ENCODE peak calls at places on chromosome 13, in seven cellular contexts. One of them, this sample, is unnamed.

GRCh38 chr13:37070145-37070695 is 10.7 kb upstream of the SUPT20H start:
- DNase-seq in body of pancreas: no peak
- DNase-seq in heart right ventricle: no peak
- DNase-seq in cardiac muscle cell: no peak
- DNase-seq in fibroblast of mammary gland: no peak
- DNase-seq in nephron progenitor cell: no peak
- DNase-seq in RWPE1: no peak
- DNase-seq in this sample: no peak

GRCh38 chr13:50159613-50160012 is 144.4 kb downstream of the KCNRG start:
- DNase-seq in body of pancreas: no peak
- DNase-seq in heart right ventricle: no peak
- DNase-seq in cardiac muscle cell: no peak
- DNase-seq in fibroblast of mammary gland: no peak
- DNase-seq in nephron progenitor cell: no peak
- DNase-seq in RWPE1: no peak
- DNase-seq in this sample: no peak

GRCh38 chr13:110187501-110188161 is 119.3 kb downstream of the COL4A1 start:
- DNase-seq in body of pancreas: peak; percentile 61
- DNase-seq in heart right ventricle: peak; percentile 73
- DNase-seq in cardiac muscle cell: peak; percentile 93
- DNase-seq in fibroblast of mammary gland: peak; percentile 87
- DNase-seq in nephron progenitor cell: no peak
- DNase-seq in RWPE1: peak; percentile 24
- DNase-seq in this sample: peak; percentile 3

GRCh38 chr13:89899302-89900103 is 1448.0 kb upstream of the MIR17HG start:
- DNase-seq in body of pancreas: no peak
- DNase-seq in heart right ventricle: no peak
- DNase-seq in cardiac muscle cell: no peak
- DNase-seq in fibroblast of mammary gland: no peak
- DNase-seq in nephron progenitor cell: no peak
- DNase-seq in RWPE1: no peak
- DNase-seq in this sample: no peak

GRCh38 chr13:101520672-101521071 is 68.2 kb downstream of the ITGBL1 start:
- DNase-seq in body of pancreas: no peak
- DNase-seq in heart right ventricle: no peak
- DNase-seq in cardiac muscle cell: no peak
- DNase-seq in fibroblast of mammary gland: peak; percentile 91
- DNase-seq in nephron progenitor cell: no peak
- DNase-seq in RWPE1: no peak
- DNase-seq in this sample: no peak

GRCh38 chr13:26679945-26680516 is 80.6 kb downstream of the GPR12 start:
- DNase-seq in body of pancreas: no peak
- DNase-seq in heart right ventricle: no peak
- DNase-seq in cardiac muscle cell: peak; percentile 76
- DNase-seq in fibroblast of mammary gland: peak; percentile 11
- DNase-seq in nephron progenitor cell: peak; percentile 64
- DNase-seq in RWPE1: no peak
- DNase-seq in this sample: no peak

GRCh38 chr13:74886496-74886895 is 595.5 kb downstream of the TBC1D4 start:
- DNase-seq in body of pancreas: no peak
- DNase-seq in heart right ventricle: no peak
- DNase-seq in cardiac muscle cell: no peak
- DNase-seq in fibroblast of mammary gland: peak; percentile 53
- DNase-seq in nephron progenitor cell: no peak
- DNase-seq in RWPE1: no peak
- DNase-seq in this sample: no peak

GRCh38 chr13:52599853-52600603 is 42.2 kb upstream of the HNRNPA1L2 start:
- DNase-seq in body of pancreas: peak; percentile 28
- DNase-seq in heart right ventricle: peak; percentile 17
- DNase-seq in cardiac muscle cell: peak; percentile 42
- DNase-seq in fibroblast of mammary gland: peak; percentile 21
- DNase-seq in nephron progenitor cell: peak; percentile 77
- DNase-seq in RWPE1: peak; percentile 29
- DNase-seq in this sample: no peak

GRCh38 chr13:37202264-37202663 is 96.8 kb upstream of the CSNK1A1L start:
- DNase-seq in body of pancreas: no peak
- DNase-seq in heart right ventricle: no peak
- DNase-seq in cardiac muscle cell: no peak
- DNase-seq in fibroblast of mammary gland: no peak
- DNase-seq in nephron progenitor cell: no peak
- DNase-seq in RWPE1: no peak
- DNase-seq in this sample: no peak

GRCh38 chr13:44800626-44801025 is 188.6 kb downstream of the NUFIP1 start:
- DNase-seq in body of pancreas: no peak
- DNase-seq in heart right ventricle: no peak
- DNase-seq in cardiac muscle cell: peak; percentile 94
- DNase-seq in fibroblast of mammary gland: no peak
- DNase-seq in nephron progenitor cell: no peak
- DNase-seq in RWPE1: no peak
- DNase-seq in this sample: no peak

GRCh38 chr13:21672811-21673591 is 2.1 kb downstream of the FGF9 start:
- DNase-seq in body of pancreas: peak; percentile 7
- DNase-seq in heart right ventricle: no peak
- DNase-seq in cardiac muscle cell: peak; percentile 15
- DNase-seq in fibroblast of mammary gland: no peak
- DNase-seq in nephron progenitor cell: peak; percentile 18
- DNase-seq in RWPE1: no peak
- DNase-seq in this sample: no peak

GRCh38 chr13:113947321-113948033 is 26.4 kb downstream of the C13orf46 start:
- DNase-seq in body of pancreas: peak; percentile 73
- DNase-seq in heart right ventricle: peak; percentile 48
- DNase-seq in cardiac muscle cell: no peak
- DNase-seq in fibroblast of mammary gland: peak; percentile 74
- DNase-seq in nephron progenitor cell: no peak
- DNase-seq in RWPE1: peak; percentile 73
- DNase-seq in this sample: peak; percentile 10

GRCh38 chr13:112696001-112696868 is 6.4 kb downstream of the ATP11A start:
- DNase-seq in body of pancreas: no peak
- DNase-seq in heart right ventricle: no peak
- DNase-seq in cardiac muscle cell: no peak
- DNase-seq in fibroblast of mammary gland: no peak
- DNase-seq in nephron progenitor cell: no peak
- DNase-seq in RWPE1: no peak
- DNase-seq in this sample: no peak

GRCh38 chr13:109738298-109738746 is 48.1 kb downstream of the IRS2 start:
- DNase-seq in body of pancreas: no peak
- DNase-seq in heart right ventricle: no peak
- DNase-seq in cardiac muscle cell: no peak
- DNase-seq in fibroblast of mammary gland: no peak
- DNase-seq in nephron progenitor cell: no peak
- DNase-seq in RWPE1: peak; percentile 67
- DNase-seq in this sample: no peak

GRCh38 chr13:97353927-97354326 is 80.0 kb upstream of the RAP2A start:
- DNase-seq in body of pancreas: no peak
- DNase-seq in heart right ventricle: no peak
- DNase-seq in cardiac muscle cell: no peak
- DNase-seq in fibroblast of mammary gland: peak; percentile 28
- DNase-seq in nephron progenitor cell: no peak
- DNase-seq in RWPE1: no peak
- DNase-seq in this sample: no peak

GRCh38 chr13:21685485-21686064 is 14.7 kb downstream of the FGF9 start:
- DNase-seq in body of pancreas: no peak
- DNase-seq in heart right ventricle: no peak
- DNase-seq in cardiac muscle cell: no peak
- DNase-seq in fibroblast of mammary gland: no peak
- DNase-seq in nephron progenitor cell: no peak
- DNase-seq in RWPE1: no peak
- DNase-seq in this sample: no peak

GRCh38 chr13:54379461-54379860 is 1350.8 kb downstream of the OLFM4 start:
- DNase-seq in body of pancreas: no peak
- DNase-seq in heart right ventricle: no peak
- DNase-seq in cardiac muscle cell: no peak
- DNase-seq in fibroblast of mammary gland: no peak
- DNase-seq in nephron progenitor cell: no peak
- DNase-seq in RWPE1: no peak
- DNase-seq in this sample: no peak

GRCh38 chr13:51525567-51526165 is 58.6 kb upstream of the WDFY2 start:
- DNase-seq in body of pancreas: no peak
- DNase-seq in heart right ventricle: no peak
- DNase-seq in cardiac muscle cell: no peak
- DNase-seq in fibroblast of mammary gland: peak; percentile 69
- DNase-seq in nephron progenitor cell: no peak
- DNase-seq in RWPE1: no peak
- DNase-seq in this sample: no peak

GRCh38 chr13:111502957-111503356 is 182.5 kb downstream of the TEX29 start:
- DNase-seq in body of pancreas: no peak
- DNase-seq in heart right ventricle: no peak
- DNase-seq in cardiac muscle cell: no peak
- DNase-seq in fibroblast of mammary gland: no peak
- DNase-seq in nephron progenitor cell: no peak
- DNase-seq in RWPE1: no peak
- DNase-seq in this sample: no peak

DNA sequence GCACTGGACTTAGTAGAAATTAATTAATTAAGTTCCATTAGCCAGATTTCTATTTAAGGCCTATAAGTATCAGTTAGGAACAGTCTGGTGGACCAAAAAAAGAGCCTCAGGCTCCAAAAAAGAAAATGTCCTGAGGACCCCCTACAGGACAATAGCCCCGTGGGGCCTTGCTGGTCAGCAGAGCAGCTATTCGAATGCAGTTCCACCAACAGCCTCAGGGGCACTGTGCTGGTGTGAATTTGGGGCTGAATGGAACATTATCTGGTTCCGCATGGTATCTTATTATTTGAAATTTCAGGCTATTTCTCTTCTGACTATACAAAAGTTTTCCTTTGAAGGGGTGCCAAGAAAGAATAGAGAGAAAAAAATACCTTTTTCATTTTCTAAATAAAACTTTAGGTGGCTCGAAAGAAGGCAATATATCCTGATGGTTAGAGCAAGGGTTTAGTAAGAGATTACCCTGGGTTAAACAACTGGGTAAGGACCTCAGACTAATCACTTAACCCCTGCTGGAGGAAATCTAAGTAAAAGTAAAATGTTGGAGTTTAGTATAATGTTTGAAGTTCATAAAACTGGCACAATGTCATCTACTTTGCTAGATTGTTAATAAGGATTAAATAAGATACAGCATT is 147.2 kb downstream of the MIPEP start:
- DNase-seq in body of pancreas: no peak
- DNase-seq in heart right ventricle: no peak
- DNase-seq in cardiac muscle cell: no peak
- DNase-seq in fibroblast of mammary gland: peak; percentile 15
- DNase-seq in nephron progenitor cell: peak; percentile 32
- DNase-seq in RWPE1: peak; percentile 13
- DNase-seq in this sample: peak; percentile 6
- TF ChIP-seq CTCF in body of pancreas: no peak
- TF ChIP-seq CTCF in heart right ventricle: peak; percentile 18
- TF ChIP-seq CTCF in cardiac muscle cell: peak; percentile 51
- TF ChIP-seq CTCF in fibroblast of mammary gland: peak; percentile 48
- TF ChIP-seq CTCF in nephron progenitor cell: peak; percentile 64
- TF ChIP-seq CTCF in RWPE1: peak; percentile 23
- TF ChIP-seq CTCF in this sample: no peak

DNA sequence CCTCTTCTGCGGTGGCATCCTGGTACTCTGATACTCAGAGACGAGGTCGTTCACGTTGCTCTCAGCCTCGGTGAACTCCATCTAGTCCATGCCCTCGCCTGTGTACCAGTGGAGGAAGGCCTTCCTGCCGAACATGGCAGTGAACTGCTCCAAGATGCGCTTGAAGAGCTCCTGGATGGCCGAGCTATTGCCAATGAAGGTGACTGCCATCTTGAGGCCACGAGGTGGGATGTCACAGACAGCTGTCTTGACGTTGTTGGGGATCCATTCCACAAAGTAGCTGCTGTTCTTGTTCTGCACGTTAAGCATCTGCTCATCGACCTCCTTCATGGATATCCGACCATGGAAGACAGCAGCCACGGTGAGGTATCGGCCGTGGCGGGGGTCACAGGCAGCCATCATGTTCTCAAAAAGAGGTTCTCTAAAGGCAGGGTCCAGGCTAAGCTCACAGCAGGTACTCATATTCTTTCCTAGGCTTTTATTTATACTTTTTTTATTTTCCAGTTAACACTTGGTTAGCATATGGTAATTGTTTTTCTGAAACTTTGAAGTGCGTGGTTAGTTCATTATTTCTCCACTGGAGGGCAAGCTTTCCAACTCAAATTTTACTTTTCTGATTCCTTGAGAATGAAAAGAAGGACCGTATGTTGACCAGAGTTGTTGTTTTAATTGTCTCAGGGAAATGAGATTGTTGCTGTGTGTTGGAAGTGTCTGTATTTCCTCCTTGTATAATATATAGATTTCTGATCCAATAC is 72.4 kb upstream of the RGCC start:
- DNase-seq in body of pancreas: no peak
- DNase-seq in heart right ventricle: no peak
- DNase-seq in cardiac muscle cell: peak; percentile 20
- DNase-seq in fibroblast of mammary gland: peak; percentile 33
- DNase-seq in nephron progenitor cell: no peak
- DNase-seq in RWPE1: peak; percentile 18
- DNase-seq in this sample: no peak
- TF ChIP-seq CTCF in body of pancreas: peak; percentile 48
- TF ChIP-seq CTCF in heart right ventricle: peak; percentile 34
- TF ChIP-seq CTCF in cardiac muscle cell: peak; percentile 49
- TF ChIP-seq CTCF in fibroblast of mammary gland: peak; percentile 40
- TF ChIP-seq CTCF in nephron progenitor cell: no peak
- TF ChIP-seq CTCF in RWPE1: peak; percentile 33
- TF ChIP-seq CTCF in this sample: peak; percentile 22

GRCh38 chr13:31043891-31044657 is 111.6 kb downstream of the TEX26 start:
- DNase-seq in body of pancreas: peak; percentile 75
- DNase-seq in heart right ventricle: peak; percentile 70
- DNase-seq in cardiac muscle cell: peak; percentile 86
- DNase-seq in fibroblast of mammary gland: peak; percentile 82
- DNase-seq in nephron progenitor cell: peak; percentile 82
- DNase-seq in RWPE1: peak; percentile 74
- DNase-seq in this sample: peak; percentile 82

GRCh38 chr13:31046711-31047279 is 114.3 kb downstream of the TEX26 start:
- DNase-seq in body of pancreas: peak; percentile 17
- DNase-seq in heart right ventricle: peak; percentile 16
- DNase-seq in cardiac muscle cell: peak; percentile 57
- DNase-seq in fibroblast of mammary gland: peak; percentile 19
- DNase-seq in nephron progenitor cell: no peak
- DNase-seq in RWPE1: no peak
- DNase-seq in this sample: no peak

GRCh38 chr13:31045621-31046081 is 113.2 kb downstream of the TEX26 start:
- DNase-seq in body of pancreas: peak; percentile 11
- DNase-seq in heart right ventricle: peak; percentile 18
- DNase-seq in cardiac muscle cell: no peak
- DNase-seq in fibroblast of mammary gland: peak; percentile 93
- DNase-seq in nephron progenitor cell: no peak
- DNase-seq in RWPE1: peak; percentile 90
- DNase-seq in this sample: peak; percentile 74

GRCh38 chr13:31042501-31043165 is 110.2 kb downstream of the TEX26 start:
- DNase-seq in body of pancreas: no peak
- DNase-seq in heart right ventricle: no peak
- DNase-seq in cardiac muscle cell: no peak
- DNase-seq in fibroblast of mammary gland: no peak
- DNase-seq in nephron progenitor cell: no peak
- DNase-seq in RWPE1: no peak
- DNase-seq in this sample: no peak

GRCh38 chr13:31044658-31045620 is 112.5 kb downstream of the TEX26 start:
- DNase-seq in body of pancreas: no peak
- DNase-seq in heart right ventricle: no peak
- DNase-seq in cardiac muscle cell: no peak
- DNase-seq in fibroblast of mammary gland: no peak
- DNase-seq in nephron progenitor cell: no peak
- DNase-seq in RWPE1: no peak
- DNase-seq in this sample: peak; percentile 26
- TF ChIP-seq CTCF in body of pancreas: no peak
- TF ChIP-seq CTCF in heart right ventricle: no peak
- TF ChIP-seq CTCF in cardiac muscle cell: no peak
- TF ChIP-seq CTCF in fibroblast of mammary gland: no peak
- TF ChIP-seq CTCF in nephron progenitor cell: no peak
- TF ChIP-seq CTCF in RWPE1: peak; percentile 65
- TF ChIP-seq CTCF in this sample: no peak

GRCh38 chr13:82356667-82357066 is 1525.6 kb downstream of the SLITRK1 start:
- DNase-seq in body of pancreas: no peak
- DNase-seq in heart right ventricle: no peak
- DNase-seq in cardiac muscle cell: peak; percentile 16
- DNase-seq in fibroblast of mammary gland: peak; percentile 6
- DNase-seq in nephron progenitor cell: no peak
- DNase-seq in RWPE1: no peak
- DNase-seq in this sample: no peak
- TF ChIP-seq CTCF in body of pancreas: no peak
- TF ChIP-seq CTCF in heart right ventricle: no peak
- TF ChIP-seq CTCF in cardiac muscle cell: peak; percentile 12
- TF ChIP-seq CTCF in fibroblast of mammary gland: no peak
- TF ChIP-seq CTCF in nephron progenitor cell: no peak
- TF ChIP-seq CTCF in RWPE1: no peak
- TF ChIP-seq CTCF in this sample: no peak